ENCODE peak calls at places on chromosomes 12 and 14, in ten cellular contexts. U is posterior cingulate gyrus; H is activated T-helper 9 cell treated with anti-CD3 and anti-CD28 coated beads, Interleukin-2, amount 50 U/mL, for 16 hours; X is SW 1271; P is testis; I is AG10803; Q is EH; Z is NB4; E is NCI-H2171 treated with DMSO at 0.1 percent for 48 hours; A is NAMALWA. B is an unnamed sample.
A peak's percentile ranks its signal among the peaks of the same experiment; 100 is the strongest.

GRCh38 chr12:60279224-60279623 is 683.4 kb downstream of the SLC16A7 start:
- DNase-seq in U (no peak), H (no peak), X (no peak), P (no peak), I (peak; percentile 36), Q (peak; percentile 75), Z (no peak), E (no peak), A (no peak), B (no peak)

GRCh38 chr12:78398750-78399149 is 465.8 kb upstream of the SYT1 start:
- DNase-seq in U (no peak), H (no peak), X (no peak), P (no peak), I (no peak), Q (peak; percentile 4), Z (no peak), E (no peak), A (no peak), B (no peak)

GRCh38 chr12:124109760-124110159 is 136.7 kb downstream of the ZNF664 start:
- DNase-seq in U (no peak), H (no peak), X (no peak), P (peak; percentile 69), I (peak; percentile 12), Q (peak; percentile 61), Z (peak; percentile 67), E (peak; percentile 27), A (peak; percentile 84), B (peak; percentile 33)

GRCh38 chr12:26940820-26941219 is 2.5 kb downstream of the FGFR1OP2 start:
- DNase-seq in U (no peak), H (no peak), X (no peak), P (no peak), I (no peak), Q (no peak), Z (peak; percentile 48), E (no peak), A (peak; percentile 49), B (peak; percentile 16)

GRCh38 chr14:90883782-90884181 is 67.6 kb upstream of the TTC7B start:
- DNase-seq in U (no peak), H (no peak), X (no peak), P (no peak), I (peak; percentile 24), Q (peak; percentile 33), Z (no peak), E (no peak), A (no peak), B (no peak)

GRCh38 chr12:124992874-124993567 is 424 bp upstream of the BRI3BP start:
- DNase-seq in U (no peak), H (peak; percentile 73), X (peak; percentile 72), P (peak; percentile 44), I (no peak), Q (peak; percentile 7), Z (peak; percentile 98), E (peak; percentile 96), A (peak; percentile 97), B (peak; percentile 91)

GRCh38 chr14:64278458-64278857 is 15.7 kb downstream of the ESR2 start:
- DNase-seq in U (no peak), H (no peak), X (no peak), P (no peak), I (no peak), Q (no peak), Z (no peak), E (no peak), A (no peak), B (no peak)

GRCh38 chr12:64221656-64222010 is 463 bp downstream of the KICS2 start:
- DNase-seq in U (peak; percentile 77), H (peak; percentile 44), X (peak; percentile 55), P (peak; percentile 95), I (peak; percentile 77), Q (peak; percentile 89), Z (peak; percentile 72), E (peak; percentile 88), A (peak; percentile 72), B (peak; percentile 92)

GRCh38 chr12:61452076-61452475 is 808.1 kb upstream of the USP15 start:
- DNase-seq in U (no peak), H (no peak), X (no peak), P (no peak), I (no peak), Q (no peak), Z (no peak), E (no peak), A (no peak), B (no peak)

GRCh38 chr14:78697341-78697740 is 527.2 kb downstream of the NRXN3 start:
- DNase-seq in U (no peak), H (no peak), X (no peak), P (no peak), I (peak; percentile 58), Q (peak; percentile 44), Z (peak; percentile 18), E (peak; percentile 54), A (peak; percentile 26), B (peak; percentile 2)

GRCh38 chr12:92543359-92543758 is 159.4 kb upstream of the PLEKHG7 start:
- DNase-seq in U (no peak), H (no peak), X (no peak), P (no peak), I (no peak), Q (no peak), Z (no peak), E (no peak), A (no peak), B (peak; percentile 89)

GRCh38 chr14:20684662-20685456 is 499 bp downstream of the RNASE4 start:
- DNase-seq in U (no peak), H (no peak), X (peak; percentile 42), P (peak; percentile 57), I (peak; percentile 69), Q (peak; percentile 70), Z (peak; percentile 26), E (no peak), A (no peak), B (peak; percentile 42)

GRCh38 chr14:28765907-28766504 is 581 bp upstream of the FOXG1 start:
- DNase-seq in U (no peak), H (no peak), X (no peak), P (no peak), I (no peak), Q (peak; percentile 15), Z (no peak), E (peak; percentile 53), A (no peak), B (no peak)

GRCh38 chr14:61113561-61113960 is 132.5 kb downstream of the SLC38A6 start:
- DNase-seq in U (no peak), H (no peak), X (no peak), P (no peak), I (no peak), Q (no peak), Z (peak; percentile 84), E (peak; percentile 94), A (peak; percentile 5), B (no peak)

B was measured in small intestine.